ENCODE peak calls at places on chromosomes 5 and 9, in six cellular contexts. One of them, this sample, is unnamed.

GRCh38 chr9:95270790-95271189 is 46.7 kb downstream of the FANCC start:
- DNase-seq in GM10248: no peak
- DNase-seq in tibial nerve: no peak
- DNase-seq in natural killer cell: no peak
- DNase-seq in foreskin fibroblast: no peak
- DNase-seq in type B pancreatic cell: no peak
- DNase-seq in this sample: no peak

GRCh38 chr5:135126688-135127603 is 92.9 kb upstream of the PITX1 start:
- DNase-seq in GM10248: no peak
- DNase-seq in tibial nerve: no peak
- DNase-seq in natural killer cell: no peak
- DNase-seq in foreskin fibroblast: no peak
- DNase-seq in type B pancreatic cell: no peak
- DNase-seq in this sample: no peak

GRCh38 chr5:134549714-134550113 is 24.2 kb downstream of the JADE2 start:
- DNase-seq in GM10248: no peak
- DNase-seq in tibial nerve: no peak
- DNase-seq in natural killer cell: no peak
- DNase-seq in foreskin fibroblast: peak; percentile 84
- DNase-seq in type B pancreatic cell: no peak
- DNase-seq in this sample: no peak

GRCh38 chr9:3708751-3709150 is 182.9 kb upstream of the RFX3 start:
- DNase-seq in GM10248: no peak
- DNase-seq in tibial nerve: no peak
- DNase-seq in natural killer cell: no peak
- DNase-seq in foreskin fibroblast: peak; percentile 63
- DNase-seq in type B pancreatic cell: no peak
- DNase-seq in this sample: no peak

GRCh38 chr9:33458444-33458843 is 11.1 kb upstream of the AQP3 start:
- DNase-seq in GM10248: peak; percentile 61
- DNase-seq in tibial nerve: no peak
- DNase-seq in natural killer cell: no peak
- DNase-seq in foreskin fibroblast: no peak
- DNase-seq in type B pancreatic cell: no peak
- DNase-seq in this sample: no peak

GRCh38 chr5:42753099-42753498 is 3.5 kb upstream of the CCDC152 start:
- DNase-seq in GM10248: no peak
- DNase-seq in tibial nerve: no peak
- DNase-seq in natural killer cell: no peak
- DNase-seq in foreskin fibroblast: no peak
- DNase-seq in type B pancreatic cell: no peak
- DNase-seq in this sample: no peak

GRCh38 chr9:137313956-137314560 is 12.0 kb upstream of the NRARP start:
- DNase-seq in GM10248: no peak
- DNase-seq in tibial nerve: no peak
- DNase-seq in natural killer cell: no peak
- DNase-seq in foreskin fibroblast: no peak
- DNase-seq in type B pancreatic cell: no peak
- DNase-seq in this sample: peak; percentile 17

GRCh38 chr9:69981686-69982450 is 61.8 kb upstream of the MAMDC2 start:
- DNase-seq in GM10248: no peak
- DNase-seq in tibial nerve: no peak
- DNase-seq in natural killer cell: no peak
- DNase-seq in foreskin fibroblast: peak; percentile 77
- DNase-seq in type B pancreatic cell: no peak
- DNase-seq in this sample: no peak

GRCh38 chr5:6722015-6722414 is 8.8 kb downstream of the TENT4A start:
- DNase-seq in GM10248: peak; percentile 35
- DNase-seq in tibial nerve: no peak
- DNase-seq in natural killer cell: no peak
- DNase-seq in foreskin fibroblast: no peak
- DNase-seq in type B pancreatic cell: peak; percentile 22
- DNase-seq in this sample: no peak

GRCh38 chr5:61306531-61307195 is 25.4 kb upstream of the ZSWIM6 start:
- DNase-seq in GM10248: peak; percentile 33
- DNase-seq in tibial nerve: no peak
- DNase-seq in natural killer cell: no peak
- DNase-seq in foreskin fibroblast: peak; percentile 79
- DNase-seq in type B pancreatic cell: no peak
- DNase-seq in this sample: no peak

GRCh38 chr9:106862115-106862945 is 636 bp upstream of the ZNF462 start:
- DNase-seq in GM10248: no peak
- DNase-seq in tibial nerve: peak; percentile 15
- DNase-seq in natural killer cell: no peak
- DNase-seq in foreskin fibroblast: peak; percentile 64
- DNase-seq in type B pancreatic cell: peak; percentile 76
- DNase-seq in this sample: peak; percentile 56

GRCh38 chr9:125436613-125437443 is 175.2 kb downstream of the GAPVD1 start:
- DNase-seq in GM10248: no peak
- DNase-seq in tibial nerve: no peak
- DNase-seq in natural killer cell: no peak
- DNase-seq in foreskin fibroblast: no peak
- DNase-seq in type B pancreatic cell: no peak
- DNase-seq in this sample: no peak

GRCh38 chr9:127197186-127197860 is 67.3 kb upstream of the GARNL3 start:
- DNase-seq in GM10248: no peak
- DNase-seq in tibial nerve: no peak
- DNase-seq in natural killer cell: no peak
- DNase-seq in foreskin fibroblast: no peak
- DNase-seq in type B pancreatic cell: no peak
- DNase-seq in this sample: no peak

GRCh38 chr9:98383758-98384157 is 128.3 kb upstream of the TBC1D2 start:
- DNase-seq in GM10248: no peak
- DNase-seq in tibial nerve: no peak
- DNase-seq in natural killer cell: no peak
- DNase-seq in foreskin fibroblast: peak; percentile 36
- DNase-seq in type B pancreatic cell: no peak
- DNase-seq in this sample: no peak

GRCh38 chr9:98521141-98521540 is 187.6 kb downstream of the GABBR2 start:
- DNase-seq in GM10248: no peak
- DNase-seq in tibial nerve: no peak
- DNase-seq in natural killer cell: no peak
- DNase-seq in foreskin fibroblast: peak; percentile 69
- DNase-seq in type B pancreatic cell: no peak
- DNase-seq in this sample: no peak

GRCh38 chr9:33718987-33719386 is 76.4 kb upstream of the PRSS3 start:
- DNase-seq in GM10248: no peak
- DNase-seq in tibial nerve: no peak
- DNase-seq in natural killer cell: no peak
- DNase-seq in foreskin fibroblast: peak; percentile 30
- DNase-seq in type B pancreatic cell: no peak
- DNase-seq in this sample: no peak

GRCh38 chr9:63859475-63860215 is 1425.4 kb downstream of the FOXD4L5 start:
- DNase-seq in GM10248: peak; percentile 47
- DNase-seq in tibial nerve: no peak
- DNase-seq in natural killer cell: peak; percentile 15
- DNase-seq in foreskin fibroblast: peak; percentile 55
- DNase-seq in type B pancreatic cell: no peak
- DNase-seq in this sample: no peak

GRCh38 chr9:69420611-69421270 is 95.7 kb downstream of the ENTREP1 start:
- DNase-seq in GM10248: no peak
- DNase-seq in tibial nerve: no peak
- DNase-seq in natural killer cell: no peak
- DNase-seq in foreskin fibroblast: no peak
- DNase-seq in type B pancreatic cell: no peak
- DNase-seq in this sample: no peak

GRCh38 chr5:169945831-169946261 is 34.4 kb downstream of the INSYN2B start:
- DNase-seq in GM10248: no peak
- DNase-seq in tibial nerve: no peak
- DNase-seq in natural killer cell: no peak
- DNase-seq in foreskin fibroblast: peak; percentile 97
- DNase-seq in type B pancreatic cell: no peak
- DNase-seq in this sample: no peak

DNA sequence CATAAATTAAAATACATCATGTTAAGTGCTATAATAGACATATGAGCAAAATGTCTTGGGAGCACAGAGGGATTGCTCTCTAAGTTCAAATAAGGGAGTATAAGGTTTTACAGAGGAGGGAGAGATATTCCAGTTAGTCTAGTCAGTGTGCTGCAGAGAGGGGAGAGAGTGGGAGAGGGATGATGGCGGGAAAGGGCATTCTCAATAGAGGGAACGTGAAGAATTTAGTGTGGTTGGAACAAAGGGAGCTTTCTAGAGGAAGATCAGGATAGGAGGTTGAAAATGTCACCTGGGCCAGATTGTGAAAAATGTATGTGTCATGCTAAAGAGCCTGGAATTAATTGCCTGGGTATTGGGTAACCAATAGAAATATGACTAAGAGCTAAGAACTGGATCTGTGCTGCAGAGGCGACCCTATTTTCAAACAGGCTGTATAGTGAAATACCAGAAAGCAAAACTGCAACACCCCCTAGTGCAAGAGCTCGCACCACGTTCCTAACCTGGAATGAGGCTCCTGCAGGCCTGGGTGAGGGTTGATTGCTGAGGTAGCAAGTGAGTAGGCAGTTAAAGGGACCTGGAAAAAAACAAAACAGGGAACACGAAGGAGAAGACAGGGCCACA is 791.8 kb upstream of the C9orf72 start:
- DNase-seq in GM10248: no peak
- DNase-seq in tibial nerve: no peak
- DNase-seq in natural killer cell: no peak
- DNase-seq in foreskin fibroblast: peak; percentile 12
- DNase-seq in type B pancreatic cell: no peak
- DNase-seq in this sample: no peak
- TF ChIP-seq CTCF in GM10248: no peak
- TF ChIP-seq CTCF in tibial nerve: no peak
- TF ChIP-seq CTCF in natural killer cell: no peak
- TF ChIP-seq CTCF in foreskin fibroblast: no peak
- TF ChIP-seq CTCF in type B pancreatic cell: no peak
- TF ChIP-seq CTCF in this sample: no peak

DNA sequence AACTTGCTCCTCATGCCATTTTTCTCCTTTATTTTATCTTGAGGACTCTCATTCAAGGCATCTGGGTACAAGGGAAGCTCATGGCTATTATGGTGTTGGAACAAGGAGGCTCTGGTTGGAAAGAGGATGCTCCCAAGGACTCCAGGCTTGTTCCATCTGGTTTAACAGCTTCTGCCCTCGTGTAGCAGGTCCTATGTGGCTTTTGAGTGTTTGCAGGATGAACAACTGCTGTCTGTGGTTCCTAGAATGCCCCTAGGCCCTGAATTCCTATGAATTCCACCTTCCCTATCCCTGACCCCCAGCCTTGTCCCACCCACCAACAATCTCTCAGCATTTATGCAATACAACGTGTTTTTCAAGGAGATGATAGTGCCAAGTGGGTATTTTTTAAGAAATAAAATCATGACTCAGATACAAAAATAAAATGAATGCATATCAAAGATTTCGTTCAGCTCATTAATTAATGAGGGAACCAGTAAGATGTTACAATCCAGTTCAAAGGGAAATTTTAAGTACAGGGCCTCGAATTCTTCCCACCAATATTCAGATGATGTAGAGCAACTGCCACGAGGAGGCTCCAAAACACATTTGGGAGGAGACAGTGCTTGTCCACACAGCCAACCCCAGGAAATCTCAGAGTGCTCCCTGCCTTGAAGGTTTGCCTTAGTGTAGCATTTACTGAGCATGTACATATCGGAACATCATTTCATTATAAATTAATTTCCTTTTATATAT is 182.0 kb downstream of the MUSK start:
- DNase-seq in GM10248: no peak
- DNase-seq in tibial nerve: no peak
- DNase-seq in natural killer cell: no peak
- DNase-seq in foreskin fibroblast: no peak
- DNase-seq in type B pancreatic cell: no peak
- DNase-seq in this sample: no peak
- TF ChIP-seq CTCF in GM10248: no peak
- TF ChIP-seq CTCF in tibial nerve: no peak
- TF ChIP-seq CTCF in natural killer cell: no peak
- TF ChIP-seq CTCF in foreskin fibroblast: no peak
- TF ChIP-seq CTCF in type B pancreatic cell: no peak
- TF ChIP-seq CTCF in this sample: no peak

DNA sequence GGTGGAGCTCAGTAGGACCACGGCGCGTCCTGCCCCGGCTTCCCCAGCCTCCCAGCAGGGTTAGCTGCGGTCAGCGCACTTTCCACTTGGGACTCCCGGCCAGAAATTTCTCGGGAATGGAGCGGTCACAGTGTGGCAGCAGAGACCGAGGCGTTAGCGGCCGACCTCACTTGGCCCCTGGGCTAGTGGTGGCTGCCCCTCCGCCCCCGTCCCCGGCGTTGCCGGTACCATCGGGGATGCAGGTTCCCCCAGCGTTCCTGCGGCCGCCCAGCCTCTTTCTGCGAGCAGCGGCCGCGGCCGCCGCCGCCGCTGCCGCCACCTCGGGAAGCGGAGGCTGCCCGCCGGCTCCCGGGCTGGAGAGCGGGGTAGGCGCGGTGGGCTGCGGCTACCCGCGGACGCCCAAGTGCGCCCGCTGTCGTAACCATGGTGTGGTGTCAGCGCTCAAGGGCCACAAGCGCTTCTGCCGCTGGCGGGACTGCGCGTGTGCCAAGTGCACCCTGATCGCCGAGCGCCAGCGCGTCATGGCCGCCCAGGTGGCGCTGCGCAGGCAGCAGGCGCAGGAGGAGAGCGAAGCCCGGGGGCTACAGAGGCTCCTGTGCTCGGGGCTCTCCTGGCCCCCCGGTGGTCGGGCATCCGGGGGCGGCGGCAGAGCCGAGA is 454 bp downstream of the DMRTA1 start:
- DNase-seq in GM10248: peak; percentile 15
- DNase-seq in tibial nerve: no peak
- DNase-seq in natural killer cell: no peak
- DNase-seq in foreskin fibroblast: peak; percentile 53
- DNase-seq in type B pancreatic cell: no peak
- DNase-seq in this sample: peak; percentile 73
- TF ChIP-seq CTCF in GM10248: no peak
- TF ChIP-seq CTCF in tibial nerve: no peak
- TF ChIP-seq CTCF in natural killer cell: no peak
- TF ChIP-seq CTCF in foreskin fibroblast: no peak
- TF ChIP-seq CTCF in type B pancreatic cell: peak; percentile 31
- TF ChIP-seq CTCF in this sample: peak; percentile 55

DNA sequence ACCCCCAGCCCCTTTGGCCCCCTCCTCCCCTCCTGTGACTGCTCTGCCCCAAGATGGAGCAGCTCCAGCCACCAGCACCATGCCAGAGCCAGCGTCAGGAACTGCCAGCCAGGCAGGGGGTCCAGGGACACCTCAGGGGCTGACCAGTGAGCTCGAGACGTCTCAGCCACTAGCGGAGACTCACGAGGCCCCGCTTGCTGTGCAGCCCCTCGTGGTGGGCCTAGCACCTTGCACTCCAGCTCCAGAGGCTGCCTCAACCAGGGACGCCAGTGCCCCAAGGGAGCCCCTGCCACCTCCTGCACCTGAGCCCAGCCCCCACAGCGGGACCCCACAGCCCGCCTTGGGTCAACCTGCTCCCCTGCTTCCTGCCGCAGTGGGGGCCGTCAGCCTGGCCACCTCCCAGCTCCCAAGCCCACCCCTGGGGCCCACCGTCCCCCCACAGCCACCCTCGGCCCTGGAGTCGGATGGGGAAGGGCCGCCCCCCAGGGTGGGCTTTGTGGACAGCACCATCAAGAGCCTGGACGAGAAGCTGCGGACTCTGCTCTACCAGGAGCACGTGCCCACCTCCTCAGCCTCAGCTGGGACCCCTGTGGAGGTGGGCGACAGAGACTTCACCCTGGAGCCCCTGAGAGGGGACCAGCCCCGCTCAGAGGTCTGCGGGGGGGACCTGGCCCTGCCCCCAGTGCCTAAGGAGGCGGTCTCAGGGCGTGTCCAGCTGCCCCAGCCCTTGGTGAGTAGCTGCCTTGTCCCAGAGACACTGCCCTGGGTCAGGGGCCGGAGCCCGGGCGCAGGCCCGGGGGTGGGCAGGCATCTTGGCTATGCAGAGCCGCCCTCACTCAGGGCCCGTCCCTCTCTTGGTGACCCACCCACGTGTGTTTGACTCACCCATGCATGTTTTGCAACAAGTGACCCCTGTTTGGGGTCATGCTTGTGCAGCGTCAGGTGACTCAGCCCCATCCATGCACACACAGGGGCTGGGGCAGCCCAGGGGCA is 105.2 kb downstream of the WNK2 start:
- DNase-seq in GM10248: peak; percentile 15
- DNase-seq in tibial nerve: no peak
- DNase-seq in natural killer cell: no peak
- DNase-seq in foreskin fibroblast: peak; percentile 41
- DNase-seq in type B pancreatic cell: no peak
- DNase-seq in this sample: no peak
- TF ChIP-seq CTCF in GM10248: no peak
- TF ChIP-seq CTCF in tibial nerve: no peak
- TF ChIP-seq CTCF in natural killer cell: no peak
- TF ChIP-seq CTCF in foreskin fibroblast: no peak
- TF ChIP-seq CTCF in type B pancreatic cell: no peak
- TF ChIP-seq CTCF in this sample: no peak